ENCODE peak calls at places on chromosomes 7 and 10, in four cellular contexts. X is left cardiac atrium, U is AG08396, G is Ammon's horn. W is an unnamed sample.

GRCh38 chr7:65827366-65827765 is 45.5 kb upstream of the VKORC1L1 start:
- DNase-seq in G (no peak), U (no peak), X (no peak), W (no peak)

GRCh38 chr7:92790987-92791386 is 45.4 kb downstream of the CDK6 start:
- DNase-seq in U (peak), X (no peak), G (no peak), W (no peak)

GRCh38 chr7:42247301-42247700 is 10.3 kb upstream of the GLI3 start:
- DNase-seq in X (no peak), G (no peak), U (peak), W (no peak)

GRCh38 chr7:17599733-17600685 is 301.6 kb downstream of the AHR start:
- DNase-seq in U (peak), G (no peak), X (no peak), W (no peak)

GRCh38 chr10:68154211-68154497 is 44.9 kb downstream of the MYPN start:
- DNase-seq in U (peak), X (peak), G (peak), W (no peak)

GRCh38 chr10:24974978-24975377 is 22.6 kb upstream of the PRTFDC1 start:
- DNase-seq in U (peak), G (no peak), X (peak), W (no peak)

GRCh38 chr7:99976626-99977025 is 795 bp upstream of the AZGP1 start:
- DNase-seq in G (no peak), U (no peak), X (no peak), W (no peak)

GRCh38 chr7:152103691-152104090 is 78.2 kb downstream of the GALNT11 start:
- DNase-seq in X (no peak), U (no peak), G (no peak), W (no peak)

GRCh38 chr10:79237801-79238520 is 109.3 kb upstream of the PPIF start:
- DNase-seq in G (no peak), U (no peak), X (no peak), W (no peak)

GRCh38 chr7:139570119-139570518 is 46.6 kb downstream of the CLEC2L start:
- DNase-seq in G (peak), X (no peak), U (no peak), W (no peak)

GRCh38 chr7:87570178-87570577 is 30.5 kb downstream of the ABCB1 start:
- DNase-seq in G (no peak), X (no peak), U (peak), W (no peak)

GRCh38 chr10:114694735-114695134 is 36.7 kb upstream of the ABLIM1 start:
- DNase-seq in X (no peak), G (no peak), U (no peak), W (no peak)

GRCh38 chr10:62735464-62736188 is 68.9 kb upstream of the ADO start:
- DNase-seq in X (no peak), G (no peak), U (no peak), W (no peak)

GRCh38 chr7:44267719-44268413 is 57.5 kb downstream of the CAMK2B start:
- DNase-seq in U (no peak), X (no peak), G (peak), W (peak)

GRCh38 chr10:13862541-13863233 is 275.9 kb downstream of the PRPF18 start:
- DNase-seq in U (no peak), G (peak), X (no peak), W (no peak)

GRCh38 chr10:124168991-124169826 is 75.8 kb upstream of the CHST15 start:
- DNase-seq in G (no peak), X (no peak), U (no peak), W (no peak)

GRCh38 chr7:156178214-156178613 is 366.0 kb upstream of the SHH start:
- DNase-seq in X (no peak), U (no peak), G (peak), W (no peak)

GRCh38 chr10:43939939-43940810 is 291.5 kb upstream of the ZNF32 start:
- DNase-seq in U (no peak), G (peak), X (no peak), W (no peak)

GRCh38 chr10:109203616-109204375 is 719.5 kb downstream of the XPNPEP1 start:
- DNase-seq in G (no peak), U (no peak), X (no peak), W (no peak)

GRCh38 chr7:43625453-43625852 is 42.5 kb downstream of the STK17A start:
- DNase-seq in X (no peak), G (no peak), U (no peak), W (no peak)

GRCh38 chr7:121544726-121545125 is 148.6 kb upstream of the FAM3C start:
- DNase-seq in X (no peak), G (no peak), U (peak), W (no peak)

GRCh38 chr10:74418285-74418872 is 267.4 kb downstream of the ADK start:
- DNase-seq in G (peak), U (no peak), X (no peak), W (no peak)

GRCh38 chr10:122911889-122912484 is 1.6 kb downstream of the FAM24A start:
- DNase-seq in U (peak), X (peak), G (peak), W (no peak)

GRCh38 chr10:77726732-77727131 is 89.1 kb upstream of the KCNMA1 start:
- DNase-seq in X (no peak), G (no peak), U (no peak), W (no peak)

GRCh38 chr7:830069-830468 is 2.2 kb upstream of the SUN1 start:
- DNase-seq in G (no peak), U (no peak), X (peak), W (no peak)

GRCh38 chr7:49037348-49038210 is 113.2 kb downstream of the CDC14C start:
- DNase-seq in X (no peak), U (no peak), G (no peak), W (no peak)

GRCh38 chr7:143733876-143734275 is 23.6 kb downstream of the CTAGE6 start:
- DNase-seq in U (no peak), X (no peak), G (no peak), W (no peak)

GRCh38 chr7:148503900-148504487 is 86.6 kb upstream of the C7orf33 start:
- DNase-seq in G (peak), U (no peak), X (no peak), W (no peak)

GRCh38 chr7:52285689-52286088 is 749.7 kb upstream of the POM121L12 start:
- DNase-seq in G (no peak), X (no peak), U (no peak), W (no peak)